ENCODE peak calls at places on chromosome 7, in ten cellular contexts. S is tibial artery, W is kidney, P is GM12878, C is MM.1S, B is dorsolateral prefrontal cortex, N is uterus, H is AG10803, T is neural progenitor cell, R is stomach. G is an unnamed sample.

GRCh38 chr7:66296-66695 is 126.1 kb upstream of the FAM20C start:
- DNase-seq in R (no peak), B (peak; percentile 34), N (no peak), W (peak; percentile 43), T (no peak), C (no peak), P (no peak), H (no peak), S (no peak), G (no peak)

GRCh38 chr7:78530351-78530750 is 731.8 kb downstream of the PHTF2 start:
- DNase-seq in C (no peak), T (no peak), H (peak; percentile 57), P (no peak), S (no peak), N (no peak), R (no peak), W (no peak), B (no peak), G (peak; percentile 53)

GRCh38 chr7:77434570-77434969 is 18.4 kb upstream of the GSAP start:
- DNase-seq in C (no peak), H (peak; percentile 48), P (no peak), T (no peak), B (no peak), N (no peak), W (no peak), S (no peak), R (no peak), G (peak; percentile 70)

GRCh38 chr7:130939285-130940095 is 205.5 kb upstream of the KLF14 start:
- DNase-seq in S (no peak), T (peak; percentile 53), P (no peak), B (no peak), H (peak; percentile 69), R (no peak), N (no peak), W (no peak), C (no peak), G (peak; percentile 56)

GRCh38 chr7:2416659-2417058 is 13.2 kb downstream of the CHST12 start:
- DNase-seq in H (no peak), S (no peak), R (no peak), N (no peak), W (no peak), T (no peak), P (no peak), C (no peak), B (no peak), G (no peak)

GRCh38 chr7:157595086-157595855 is 258.5 kb downstream of the DNAJB6 start:
- DNase-seq in W (peak; percentile 37), P (no peak), C (no peak), T (no peak), B (no peak), S (no peak), H (no peak), N (no peak), R (no peak), G (no peak)

GRCh38 chr7:95660023-95660434 is 63.7 kb upstream of the PDK4 start:
- DNase-seq in R (no peak), T (no peak), W (no peak), H (no peak), N (no peak), C (no peak), P (no peak), B (no peak), S (no peak), G (peak; percentile 22)

GRCh38 chr7:46169384-46169755 is 248.3 kb upstream of the IGFBP3 start:
- DNase-seq in W (no peak), N (no peak), T (no peak), R (no peak), H (no peak), B (no peak), P (no peak), S (no peak), C (no peak), G (no peak)

DNA sequence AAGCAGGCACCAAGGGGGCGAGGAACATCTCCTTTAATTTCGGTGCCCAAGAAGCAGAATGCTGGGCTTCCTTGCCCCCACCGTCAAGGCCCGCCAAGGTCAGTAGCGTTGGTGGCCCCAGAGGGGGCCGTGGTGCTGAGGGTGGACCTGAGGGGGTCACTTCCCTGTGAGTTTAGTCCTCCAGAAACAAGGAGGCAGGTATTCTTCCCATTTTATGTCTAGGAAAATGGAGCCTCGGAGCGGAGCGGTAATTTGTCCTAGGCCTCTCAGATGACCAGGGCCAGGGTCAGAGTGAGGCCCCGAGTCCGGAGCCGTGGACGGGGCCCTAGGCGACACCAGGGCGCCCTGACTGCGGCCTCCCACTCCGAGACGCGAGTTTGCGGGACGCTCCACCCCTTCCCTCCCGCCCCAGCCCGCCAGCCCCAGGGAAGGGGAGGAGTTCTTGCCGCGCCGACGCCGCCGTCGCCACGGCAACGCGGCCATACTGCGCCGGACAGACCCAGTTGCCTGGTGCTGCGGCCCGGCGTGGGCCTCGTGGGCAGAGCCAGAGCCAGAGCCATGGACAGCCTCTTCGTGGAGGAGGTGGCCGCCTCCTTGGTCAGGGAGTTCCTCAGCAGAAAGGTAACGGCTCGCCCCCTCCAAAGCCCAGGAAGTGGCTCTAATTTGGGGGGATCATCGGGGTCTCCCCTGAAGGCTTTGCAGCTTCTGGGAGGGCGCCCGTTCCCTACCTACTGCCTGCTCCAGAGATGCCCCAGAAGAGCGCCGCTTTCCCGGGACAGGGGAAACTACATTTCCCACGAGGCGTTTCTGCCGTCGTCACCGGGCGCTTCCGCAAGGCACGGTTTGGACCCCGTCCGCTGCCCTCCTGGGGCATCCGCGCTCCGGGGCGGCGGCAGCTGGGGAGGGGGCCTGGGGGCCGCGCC is at the start of gene MINDY4:
- DNase-seq in W (peak; percentile 96), T (peak; percentile 91), P (no peak), B (peak; percentile 78), N (peak; percentile 78), C (peak; percentile 71), R (peak; percentile 78), H (peak; percentile 76), S (peak; percentile 94), G (peak; percentile 72)
- TF ChIP-seq CTCF in W (no peak), T (peak; percentile 18), P (no peak), B (peak; percentile 12), N (no peak), C (no peak), R (no peak), H (no peak), S (no peak), G (no peak)

DNA sequence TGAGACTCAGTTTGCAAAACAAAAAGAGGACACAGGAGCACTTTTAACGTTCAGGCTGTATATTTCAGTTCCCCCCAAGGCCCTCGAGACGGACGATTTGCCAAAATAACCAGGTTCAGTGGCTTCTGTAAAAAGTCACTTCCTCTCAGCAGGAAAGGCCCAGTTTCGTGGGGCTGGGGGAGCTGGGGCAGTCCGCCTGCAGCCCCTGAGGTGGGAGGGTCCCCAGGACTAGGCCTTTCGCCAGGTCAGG is 28.8 kb downstream of the WDR86 start:
- DNase-seq in P (no peak), R (no peak), W (no peak), B (no peak), C (no peak), N (no peak), S (no peak), H (no peak), T (no peak), G (no peak)
- H3K4me3 ChIP-seq in P (peak overlapping the region; percentile 45), R (peak overlapping the region; percentile 35), W (no peak overlapping the region), B (peak overlapping the region; percentile 42), C (no peak overlapping the region), N (no peak overlapping the region), S (peak overlapping the region; percentile 42), H (no peak overlapping the region), T (peak overlapping the region; percentile 47), G (no peak overlapping the region)

GRCh38 chr7:150648358-150649083 is 16.3 kb upstream of the GIMAP6 start:
- DNase-seq in N (no peak), T (no peak), P (no peak), B (no peak), C (no peak), R (no peak), H (no peak), W (no peak), S (no peak), G (no peak)
- TF ChIP-seq CTCF in N (no peak), T (no peak), P (no peak), B (no peak), C (no peak), R (no peak), H (no peak), W (no peak), S (no peak), G (no peak)

DNA sequence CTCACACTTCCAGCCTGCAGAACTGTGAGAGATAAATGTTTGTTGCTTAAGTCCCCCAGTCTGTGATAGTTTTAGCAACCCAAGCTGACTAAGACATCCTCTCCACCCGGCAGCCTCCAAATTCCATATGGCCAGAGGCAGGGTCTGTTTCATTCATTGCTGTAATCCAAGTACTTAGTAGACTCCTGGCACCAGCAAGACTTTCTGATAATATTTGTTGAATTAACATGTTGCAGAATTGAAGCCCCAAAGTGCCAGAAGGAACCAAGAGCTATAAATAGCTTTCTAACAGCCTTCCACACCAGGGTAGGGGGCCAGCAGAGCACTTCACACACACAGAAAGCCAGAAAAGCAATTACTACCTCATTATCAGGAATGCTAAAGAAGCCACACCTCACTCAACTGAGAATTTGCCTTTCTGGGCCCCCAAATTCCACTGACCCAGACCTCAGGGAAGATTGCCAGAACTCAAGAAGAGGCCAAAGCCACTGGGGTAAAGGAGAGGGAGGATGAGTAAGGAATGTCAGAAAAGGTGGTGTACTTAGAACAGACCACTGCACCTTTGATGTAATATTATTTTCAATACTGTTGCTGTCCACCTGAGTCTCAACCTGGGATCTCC is 5.7 kb downstream of the NOD1 start:
- DNase-seq in N (no peak), W (no peak), B (no peak), H (peak; percentile 93), P (no peak), T (no peak), S (no peak), R (no peak), C (no peak), G (peak; percentile 93)
- H3K4me3 ChIP-seq in N (no peak overlapping the region), W (no peak overlapping the region), B (no peak overlapping the region), H (no peak overlapping the region), P (no peak overlapping the region), T (no peak overlapping the region), S (no peak overlapping the region), R (no peak overlapping the region), C (no peak overlapping the region), G (no peak overlapping the region)